ENCODE peak calls at places on chromosomes 12 and 14, in five cellular contexts. One of them, this sample, is unnamed.

GRCh38 chr14:36947362-36947761 is 225.0 kb downstream of the SLC25A21 start:
- DNase-seq in tibial nerve: no peak
- DNase-seq in hepatocyte: no peak
- DNase-seq in A549: no peak
- DNase-seq in transverse colon: no peak
- DNase-seq in this sample: no peak

GRCh38 chr12:123131291-123131831 is 19.5 kb downstream of the PITPNM2 start:
- DNase-seq in A549: no peak
- DNase-seq in transverse colon: peak; percentile 57
- DNase-seq in hepatocyte: no peak
- DNase-seq in tibial nerve: no peak
- DNase-seq in this sample: no peak

GRCh38 chr12:64125913-64126312 is 96.2 kb downstream of the KICS2 start:
- DNase-seq in transverse colon: no peak
- DNase-seq in hepatocyte: no peak
- DNase-seq in tibial nerve: no peak
- DNase-seq in A549: no peak
- DNase-seq in this sample: no peak

GRCh38 chr12:122308811-122309210 is 42.5 kb upstream of the VPS33A start:
- DNase-seq in tibial nerve: no peak
- DNase-seq in hepatocyte: no peak
- DNase-seq in transverse colon: no peak
- DNase-seq in A549: no peak
- DNase-seq in this sample: no peak

GRCh38 chr14:52073251-52073650 is 4.4 kb upstream of the NID2 start:
- DNase-seq in A549: no peak
- DNase-seq in transverse colon: no peak
- DNase-seq in hepatocyte: no peak
- DNase-seq in tibial nerve: no peak
- DNase-seq in this sample: no peak

GRCh38 chr12:11687538-11687937 is 38.1 kb downstream of the ETV6 start:
- DNase-seq in hepatocyte: no peak
- DNase-seq in transverse colon: no peak
- DNase-seq in A549: no peak
- DNase-seq in tibial nerve: no peak
- DNase-seq in this sample: no peak

GRCh38 chr12:102061556-102062418 is at the start of gene WASHC3:
- DNase-seq in transverse colon: peak; percentile 96
- DNase-seq in A549: peak; percentile 91
- DNase-seq in hepatocyte: peak; percentile 96
- DNase-seq in tibial nerve: peak; percentile 93
- DNase-seq in this sample: peak; percentile 61

GRCh38 chr12:108363165-108363564 is 24.1 kb upstream of the CMKLR1 start:
- DNase-seq in A549: no peak
- DNase-seq in transverse colon: no peak
- DNase-seq in hepatocyte: no peak
- DNase-seq in tibial nerve: no peak
- DNase-seq in this sample: no peak

GRCh38 chr12:19970116-19970515 is 398.2 kb upstream of the PDE3A start:
- DNase-seq in tibial nerve: no peak
- DNase-seq in A549: no peak
- DNase-seq in hepatocyte: no peak
- DNase-seq in transverse colon: no peak
- DNase-seq in this sample: no peak

GRCh38 chr14:78608998-78609787 is 439.0 kb downstream of the NRXN3 start:
- DNase-seq in tibial nerve: no peak
- DNase-seq in hepatocyte: no peak
- DNase-seq in A549: no peak
- DNase-seq in transverse colon: no peak
- DNase-seq in this sample: no peak

GRCh38 chr12:108967869-108968540 is 52.9 kb downstream of the SVOP start:
- DNase-seq in A549: peak; percentile 51
- DNase-seq in hepatocyte: peak; percentile 38
- DNase-seq in transverse colon: no peak
- DNase-seq in tibial nerve: no peak
- DNase-seq in this sample: no peak

GRCh38 chr12:57476162-57476992 is 3.3 kb downstream of the ARHGAP9 start:
- DNase-seq in transverse colon: peak; percentile 50
- DNase-seq in A549: no peak
- DNase-seq in hepatocyte: no peak
- DNase-seq in tibial nerve: no peak
- DNase-seq in this sample: no peak

GRCh38 chr14:68820119-68820518 is 27.3 kb upstream of the ZFP36L1 start:
- DNase-seq in hepatocyte: peak; percentile 5
- DNase-seq in A549: no peak
- DNase-seq in tibial nerve: no peak
- DNase-seq in transverse colon: no peak
- DNase-seq in this sample: no peak

GRCh38 chr12:14950982-14951746 is 10.2 kb downstream of the ARHGDIB start:
- DNase-seq in A549: no peak
- DNase-seq in tibial nerve: no peak
- DNase-seq in transverse colon: peak; percentile 27
- DNase-seq in hepatocyte: peak; percentile 77
- DNase-seq in this sample: no peak
- H3K4me3 ChIP-seq in A549: no peak overlapping the region
- H3K4me3 ChIP-seq in tibial nerve: no peak overlapping the region
- H3K4me3 ChIP-seq in transverse colon: no peak overlapping the region
- H3K4me3 ChIP-seq in hepatocyte: no peak overlapping the region
- H3K4me3 ChIP-seq in this sample: no peak overlapping the region

GRCh38 chr14:73935666-73936065 is 14.2 kb downstream of the FAM161B start:
- DNase-seq in transverse colon: no peak
- DNase-seq in tibial nerve: no peak
- DNase-seq in A549: peak; percentile 33
- DNase-seq in hepatocyte: no peak
- DNase-seq in this sample: no peak
- TF ChIP-seq CTCF in transverse colon: no peak
- TF ChIP-seq CTCF in tibial nerve: no peak
- TF ChIP-seq CTCF in A549: no peak
- TF ChIP-seq CTCF in hepatocyte: no peak
- TF ChIP-seq CTCF in this sample: peak; percentile 7

GRCh38 chr14:91508105-91508504 is 2.0 kb downstream of the PPP4R3A start:
- DNase-seq in tibial nerve: no peak
- DNase-seq in transverse colon: no peak
- DNase-seq in hepatocyte: no peak
- DNase-seq in A549: no peak
- DNase-seq in this sample: no peak
- H3K4me3 ChIP-seq in tibial nerve: peak overlapping the region; percentile 95
- H3K4me3 ChIP-seq in transverse colon: peak overlapping the region; percentile 76
- H3K4me3 ChIP-seq in hepatocyte: peak overlapping the region; percentile 87
- H3K4me3 ChIP-seq in A549: peak overlapping the region; percentile 93
- H3K4me3 ChIP-seq in this sample: peak overlapping the region; percentile 89

GRCh38 chr12:124740691-124741137 is 123.0 kb downstream of the SCARB1 start:
- DNase-seq in tibial nerve: no peak
- DNase-seq in hepatocyte: peak; percentile 56
- DNase-seq in transverse colon: peak; percentile 50
- DNase-seq in A549: peak; percentile 55
- DNase-seq in this sample: no peak
- TF ChIP-seq CTCF in tibial nerve: no peak
- TF ChIP-seq CTCF in hepatocyte: no peak
- TF ChIP-seq CTCF in transverse colon: no peak
- TF ChIP-seq CTCF in A549: no peak
- TF ChIP-seq CTCF in this sample: no peak

DNA sequence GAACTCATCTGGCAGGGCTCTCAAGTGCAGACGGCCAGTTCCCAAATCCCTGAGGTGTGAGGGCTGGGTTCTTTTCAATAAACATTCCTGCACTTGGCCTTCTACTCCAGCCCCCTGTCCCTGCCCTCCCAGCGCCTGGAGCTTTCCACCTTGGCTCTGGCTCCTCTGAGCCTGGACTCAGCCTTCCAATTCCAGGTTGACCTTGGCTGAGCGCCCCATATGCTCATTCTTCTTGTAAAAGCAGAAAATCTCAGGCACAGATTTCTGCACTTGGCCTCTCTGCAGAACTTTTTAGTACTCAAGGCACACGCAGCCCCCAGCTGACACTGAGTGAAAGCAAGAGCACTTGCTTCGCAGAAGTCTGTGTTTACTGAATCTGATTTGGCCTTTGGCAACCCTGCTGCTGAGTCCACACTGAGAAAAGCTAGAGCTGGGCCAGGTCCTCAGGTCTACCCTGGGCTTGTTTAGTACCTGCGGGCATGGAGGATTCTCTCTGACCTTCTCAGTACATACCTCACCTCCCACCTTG is 222.7 kb downstream of the MSRB3 start:
- DNase-seq in A549: no peak
- DNase-seq in transverse colon: no peak
- DNase-seq in hepatocyte: no peak
- DNase-seq in tibial nerve: peak; percentile 72
- DNase-seq in this sample: no peak
- H3K4me3 ChIP-seq in A549: no peak overlapping the region
- H3K4me3 ChIP-seq in transverse colon: no peak overlapping the region
- H3K4me3 ChIP-seq in hepatocyte: no peak overlapping the region
- H3K4me3 ChIP-seq in tibial nerve: no peak overlapping the region
- H3K4me3 ChIP-seq in this sample: no peak overlapping the region

DNA sequence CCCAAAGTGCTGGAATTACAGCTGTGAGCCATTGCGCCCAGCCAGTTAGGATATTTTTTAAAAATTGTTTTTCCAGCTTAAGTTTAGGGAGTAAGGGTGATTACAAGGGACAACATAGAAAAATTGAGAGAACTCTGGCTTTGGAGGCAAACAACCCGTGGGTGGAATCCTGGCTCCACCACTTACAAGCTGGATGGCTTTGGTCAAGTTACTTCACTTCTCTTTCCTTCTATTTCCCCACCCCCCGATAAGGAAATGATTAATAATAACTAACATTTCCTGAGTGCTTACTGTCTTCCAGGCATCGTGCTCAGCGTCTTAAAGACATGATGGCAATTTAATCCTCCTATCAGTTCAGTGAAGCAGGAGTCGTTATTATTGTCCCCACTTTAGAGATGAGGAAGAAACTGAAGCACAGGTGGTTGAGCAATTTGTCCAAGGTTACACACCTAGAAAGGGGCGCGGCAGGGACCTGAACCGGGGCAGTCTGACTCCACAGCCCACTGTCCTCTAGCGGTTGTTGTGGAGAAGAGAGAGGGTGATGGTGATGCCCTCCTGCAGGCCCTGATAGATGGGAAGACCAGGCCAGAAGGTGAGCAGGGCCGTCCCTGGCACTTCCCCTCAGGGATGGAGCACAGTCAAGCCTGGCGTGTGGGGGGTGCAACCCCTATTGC is 16.7 kb upstream of the FAIM2 start:
- DNase-seq in hepatocyte: no peak
- DNase-seq in transverse colon: no peak
- DNase-seq in tibial nerve: no peak
- DNase-seq in A549: no peak
- DNase-seq in this sample: no peak
- TF ChIP-seq CTCF in hepatocyte: no peak
- TF ChIP-seq CTCF in transverse colon: no peak
- TF ChIP-seq CTCF in tibial nerve: no peak
- TF ChIP-seq CTCF in A549: no peak
- TF ChIP-seq CTCF in this sample: no peak

DNA sequence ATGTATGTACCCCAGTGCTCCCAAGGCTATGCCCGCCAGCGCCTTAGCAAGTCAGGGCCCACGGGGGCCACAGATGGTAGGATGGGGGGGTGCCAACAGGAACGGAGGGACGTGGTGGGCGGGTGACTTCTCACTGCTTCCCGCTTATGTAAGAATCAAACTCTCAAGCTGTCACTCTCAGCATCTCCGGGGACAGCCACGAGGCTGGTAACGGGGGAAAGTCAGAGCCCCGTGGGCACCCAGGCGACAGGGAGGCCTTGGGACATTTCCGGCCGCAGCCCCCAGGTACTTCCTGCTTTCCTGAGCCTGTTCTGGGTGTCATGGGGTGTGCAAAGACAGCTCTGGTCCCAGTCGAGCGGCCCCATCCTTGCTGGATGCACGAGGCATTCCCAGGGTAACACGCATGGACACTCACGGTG is 59.3 kb downstream of the TESC start:
- DNase-seq in tibial nerve: no peak
- DNase-seq in transverse colon: no peak
- DNase-seq in A549: no peak
- DNase-seq in hepatocyte: no peak
- DNase-seq in this sample: no peak
- H3K4me3 ChIP-seq in tibial nerve: no peak overlapping the region
- H3K4me3 ChIP-seq in transverse colon: no peak overlapping the region
- H3K4me3 ChIP-seq in A549: no peak overlapping the region
- H3K4me3 ChIP-seq in hepatocyte: no peak overlapping the region
- H3K4me3 ChIP-seq in this sample: no peak overlapping the region

DNA sequence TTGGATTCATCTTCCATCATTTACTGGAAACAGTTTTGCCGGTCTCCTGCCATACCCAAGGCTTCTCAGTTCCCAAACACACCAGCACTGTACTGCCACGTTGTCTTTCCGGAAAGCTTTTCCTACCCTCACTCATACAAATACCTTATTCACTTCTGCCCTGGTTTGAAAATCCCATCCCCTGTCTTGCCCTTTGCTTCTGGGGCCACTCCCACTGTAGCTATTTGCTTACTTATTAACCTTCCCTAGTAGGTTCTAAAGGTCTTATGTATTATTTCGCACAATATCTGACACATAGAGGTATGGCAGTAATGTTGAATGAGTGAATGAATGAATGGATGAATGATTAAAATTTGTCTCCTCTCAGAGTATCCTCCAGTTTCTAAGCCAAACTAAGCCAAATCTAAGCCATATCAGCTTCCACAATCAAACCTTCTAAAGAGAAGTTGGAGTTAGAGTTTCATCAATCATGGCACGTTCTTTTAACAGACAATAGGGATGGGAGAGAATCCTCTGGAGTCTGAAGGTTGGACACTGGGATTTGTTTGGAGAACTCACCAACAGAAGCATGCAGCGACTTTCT is 18.6 kb downstream of the TSPAN8 start:
- DNase-seq in A549: no peak
- DNase-seq in hepatocyte: peak; percentile 44
- DNase-seq in transverse colon: peak; percentile 34
- DNase-seq in tibial nerve: no peak
- DNase-seq in this sample: no peak
- TF ChIP-seq CTCF in A549: no peak
- TF ChIP-seq CTCF in hepatocyte: no peak
- TF ChIP-seq CTCF in transverse colon: no peak
- TF ChIP-seq CTCF in tibial nerve: no peak
- TF ChIP-seq CTCF in this sample: no peak

GRCh38 chr12:128783129-128783574 is 40.6 kb downstream of the SLC15A4 start:
- DNase-seq in transverse colon: no peak
- DNase-seq in A549: no peak
- DNase-seq in hepatocyte: no peak
- DNase-seq in tibial nerve: no peak
- DNase-seq in this sample: no peak
- H3K4me3 ChIP-seq in transverse colon: no peak overlapping the region
- H3K4me3 ChIP-seq in A549: no peak overlapping the region
- H3K4me3 ChIP-seq in hepatocyte: no peak overlapping the region
- H3K4me3 ChIP-seq in tibial nerve: no peak overlapping the region
- H3K4me3 ChIP-seq in this sample: no peak overlapping the region

This sample was measured in HFF-Myc.